ENCODE peak calls at places on chromosomes 5 and 9, in ten cellular contexts. One of them, this sample, is unnamed.

GRCh38 chr9:17578911-17579793 is at the start of gene SH3GL2:
- ATAC-seq in body of pancreas: peak
- ATAC-seq in psoas muscle: no peak
- ATAC-seq in RWPE2: peak
- ATAC-seq in CD4-positive, alpha-beta T cell: no peak
- ATAC-seq in upper lobe of right lung: peak
- ATAC-seq in pancreas: peak
- ATAC-seq in aorta: peak
- ATAC-seq in HepG2: peak
- ATAC-seq in GM12878: no peak
- ATAC-seq in this sample: peak

GRCh38 chr9:128396970-128397613 is 23.6 kb upstream of the CERCAM start:
- ATAC-seq in body of pancreas: peak
- ATAC-seq in psoas muscle: peak
- ATAC-seq in RWPE2: peak
- ATAC-seq in CD4-positive, alpha-beta T cell: no peak
- ATAC-seq in upper lobe of right lung: peak
- ATAC-seq in pancreas: no peak
- ATAC-seq in aorta: peak
- ATAC-seq in HepG2: peak
- ATAC-seq in GM12878: no peak
- ATAC-seq in this sample: peak

GRCh38 chr5:172901012-172901780 is 58.0 kb upstream of the RPL26L1 start:
- ATAC-seq in body of pancreas: peak
- ATAC-seq in psoas muscle: peak
- ATAC-seq in RWPE2: no peak
- ATAC-seq in CD4-positive, alpha-beta T cell: no peak
- ATAC-seq in upper lobe of right lung: no peak
- ATAC-seq in pancreas: peak
- ATAC-seq in aorta: peak
- ATAC-seq in HepG2: no peak
- ATAC-seq in GM12878: no peak
- ATAC-seq in this sample: peak

GRCh38 chr5:149422429-149423286 is 43.6 kb upstream of the IL17B start:
- ATAC-seq in body of pancreas: peak
- ATAC-seq in psoas muscle: peak
- ATAC-seq in RWPE2: peak
- ATAC-seq in CD4-positive, alpha-beta T cell: peak
- ATAC-seq in upper lobe of right lung: peak
- ATAC-seq in pancreas: no peak
- ATAC-seq in aorta: peak
- ATAC-seq in HepG2: peak
- ATAC-seq in GM12878: peak
- ATAC-seq in this sample: peak

GRCh38 chr5:95392593-95393182 is 1.5 kb downstream of the FAM81B start:
- ATAC-seq in body of pancreas: peak
- ATAC-seq in psoas muscle: no peak
- ATAC-seq in RWPE2: peak
- ATAC-seq in CD4-positive, alpha-beta T cell: no peak
- ATAC-seq in upper lobe of right lung: peak
- ATAC-seq in pancreas: peak
- ATAC-seq in aorta: no peak
- ATAC-seq in HepG2: no peak
- ATAC-seq in GM12878: no peak
- ATAC-seq in this sample: no peak

GRCh38 chr9:24712190-24712589 is 166.5 kb upstream of the IZUMO3 start:
- ATAC-seq in body of pancreas: no peak
- ATAC-seq in psoas muscle: no peak
- ATAC-seq in RWPE2: no peak
- ATAC-seq in CD4-positive, alpha-beta T cell: no peak
- ATAC-seq in upper lobe of right lung: no peak
- ATAC-seq in pancreas: no peak
- ATAC-seq in aorta: no peak
- ATAC-seq in HepG2: no peak
- ATAC-seq in GM12878: no peak
- ATAC-seq in this sample: no peak

GRCh38 chr5:111775224-111775623 is 18.2 kb upstream of the NREP start:
- ATAC-seq in body of pancreas: no peak
- ATAC-seq in psoas muscle: no peak
- ATAC-seq in RWPE2: no peak
- ATAC-seq in CD4-positive, alpha-beta T cell: no peak
- ATAC-seq in upper lobe of right lung: peak
- ATAC-seq in pancreas: no peak
- ATAC-seq in aorta: peak
- ATAC-seq in HepG2: no peak
- ATAC-seq in GM12878: no peak
- ATAC-seq in this sample: no peak

GRCh38 chr5:151700816-151701215 is 14.1 kb upstream of the SPARC start:
- ATAC-seq in body of pancreas: no peak
- ATAC-seq in psoas muscle: no peak
- ATAC-seq in RWPE2: no peak
- ATAC-seq in CD4-positive, alpha-beta T cell: no peak
- ATAC-seq in upper lobe of right lung: no peak
- ATAC-seq in pancreas: no peak
- ATAC-seq in aorta: no peak
- ATAC-seq in HepG2: no peak
- ATAC-seq in GM12878: peak
- ATAC-seq in this sample: no peak

GRCh38 chr9:124297553-124297905 is 39.8 kb downstream of the NEK6 start:
- ATAC-seq in body of pancreas: peak
- ATAC-seq in psoas muscle: peak
- ATAC-seq in RWPE2: peak
- ATAC-seq in CD4-positive, alpha-beta T cell: no peak
- ATAC-seq in upper lobe of right lung: peak
- ATAC-seq in pancreas: peak
- ATAC-seq in aorta: peak
- ATAC-seq in HepG2: no peak
- ATAC-seq in GM12878: no peak
- ATAC-seq in this sample: peak

GRCh38 chr5:59069438-59070079 is 486.7 kb downstream of the RAB3C start:
- ATAC-seq in body of pancreas: peak
- ATAC-seq in psoas muscle: peak
- ATAC-seq in RWPE2: peak
- ATAC-seq in CD4-positive, alpha-beta T cell: no peak
- ATAC-seq in upper lobe of right lung: no peak
- ATAC-seq in pancreas: peak
- ATAC-seq in aorta: no peak
- ATAC-seq in HepG2: peak
- ATAC-seq in GM12878: no peak
- ATAC-seq in this sample: peak

GRCh38 chr5:179089502-179089901 is 29.3 kb downstream of the ZNF354C start:
- ATAC-seq in body of pancreas: no peak
- ATAC-seq in psoas muscle: no peak
- ATAC-seq in RWPE2: no peak
- ATAC-seq in CD4-positive, alpha-beta T cell: no peak
- ATAC-seq in upper lobe of right lung: no peak
- ATAC-seq in pancreas: no peak
- ATAC-seq in aorta: no peak
- ATAC-seq in HepG2: no peak
- ATAC-seq in GM12878: no peak
- ATAC-seq in this sample: no peak

GRCh38 chr9:128115187-128116103 is 12.1 kb downstream of the PTGES2 start:
- ATAC-seq in body of pancreas: peak
- ATAC-seq in psoas muscle: no peak
- ATAC-seq in RWPE2: no peak
- ATAC-seq in CD4-positive, alpha-beta T cell: no peak
- ATAC-seq in upper lobe of right lung: peak
- ATAC-seq in pancreas: peak
- ATAC-seq in aorta: no peak
- ATAC-seq in HepG2: peak
- ATAC-seq in GM12878: peak
- ATAC-seq in this sample: no peak

GRCh38 chr9:134185536-134186011 is 21.2 kb upstream of the RNU6ATAC start:
- ATAC-seq in body of pancreas: no peak
- ATAC-seq in psoas muscle: no peak
- ATAC-seq in RWPE2: peak
- ATAC-seq in CD4-positive, alpha-beta T cell: peak
- ATAC-seq in upper lobe of right lung: no peak
- ATAC-seq in pancreas: no peak
- ATAC-seq in aorta: no peak
- ATAC-seq in HepG2: no peak
- ATAC-seq in GM12878: peak
- ATAC-seq in this sample: no peak

GRCh38 chr5:67264056-67264455 is 67.5 kb upstream of the CD180 start:
- ATAC-seq in body of pancreas: no peak
- ATAC-seq in psoas muscle: no peak
- ATAC-seq in RWPE2: no peak
- ATAC-seq in CD4-positive, alpha-beta T cell: no peak
- ATAC-seq in upper lobe of right lung: no peak
- ATAC-seq in pancreas: no peak
- ATAC-seq in aorta: no peak
- ATAC-seq in HepG2: no peak
- ATAC-seq in GM12878: no peak
- ATAC-seq in this sample: no peak

GRCh38 chr5:67268233-67269011 is 71.8 kb upstream of the CD180 start:
- ATAC-seq in body of pancreas: peak
- ATAC-seq in psoas muscle: peak
- ATAC-seq in RWPE2: peak
- ATAC-seq in CD4-positive, alpha-beta T cell: no peak
- ATAC-seq in upper lobe of right lung: peak
- ATAC-seq in pancreas: peak
- ATAC-seq in aorta: peak
- ATAC-seq in HepG2: peak
- ATAC-seq in GM12878: no peak
- ATAC-seq in this sample: peak

GRCh38 chr5:67266654-67267350 is 70.2 kb upstream of the CD180 start:
- ATAC-seq in body of pancreas: no peak
- ATAC-seq in psoas muscle: no peak
- ATAC-seq in RWPE2: no peak
- ATAC-seq in CD4-positive, alpha-beta T cell: no peak
- ATAC-seq in upper lobe of right lung: no peak
- ATAC-seq in pancreas: no peak
- ATAC-seq in aorta: no peak
- ATAC-seq in HepG2: no peak
- ATAC-seq in GM12878: no peak
- ATAC-seq in this sample: no peak

GRCh38 chr5:67265951-67266350 is 69.4 kb upstream of the CD180 start:
- ATAC-seq in body of pancreas: no peak
- ATAC-seq in psoas muscle: no peak
- ATAC-seq in RWPE2: no peak
- ATAC-seq in CD4-positive, alpha-beta T cell: no peak
- ATAC-seq in upper lobe of right lung: no peak
- ATAC-seq in pancreas: no peak
- ATAC-seq in aorta: no peak
- ATAC-seq in HepG2: no peak
- ATAC-seq in GM12878: no peak
- ATAC-seq in this sample: no peak

DNA sequence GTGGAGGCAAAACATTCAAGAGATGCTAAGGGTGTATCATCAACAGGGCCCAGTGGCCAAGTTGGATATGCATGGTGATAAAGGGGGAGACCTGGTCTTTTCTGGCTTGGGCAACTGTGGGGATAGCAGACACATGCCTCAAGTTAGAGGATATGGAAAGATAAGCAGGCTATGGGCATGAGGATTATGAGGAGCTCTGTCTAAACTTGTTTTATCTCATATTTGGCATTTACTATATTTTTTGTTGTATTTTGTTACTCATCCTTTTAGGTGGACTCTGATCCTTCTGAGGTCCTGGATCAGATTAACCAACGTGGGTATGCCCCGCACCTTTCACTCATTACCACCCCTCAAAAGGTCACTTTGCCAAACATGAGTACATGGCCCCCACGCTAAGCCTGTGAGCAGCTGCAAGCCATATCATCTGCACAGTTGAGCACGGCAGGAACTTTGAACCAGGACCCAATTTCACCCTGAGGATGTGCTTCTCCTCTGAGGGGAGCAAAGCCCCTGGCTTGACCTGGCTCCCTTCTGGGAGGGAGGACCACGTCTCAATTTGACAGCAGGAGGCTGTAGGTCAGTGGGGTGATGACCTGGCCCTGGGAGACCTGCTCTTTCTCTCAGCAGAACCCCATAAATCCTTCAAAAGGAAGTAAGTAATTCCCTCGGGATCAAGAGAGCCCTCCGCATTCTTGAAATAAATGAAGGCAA is 71.1 kb upstream of the CD180 start:
- ATAC-seq in body of pancreas: peak
- ATAC-seq in psoas muscle: peak
- ATAC-seq in RWPE2: peak
- ATAC-seq in CD4-positive, alpha-beta T cell: no peak
- ATAC-seq in upper lobe of right lung: peak
- ATAC-seq in pancreas: peak
- ATAC-seq in aorta: peak
- ATAC-seq in HepG2: peak
- ATAC-seq in GM12878: no peak
- ATAC-seq in this sample: no peak
- H3K27ac ChIP-seq in body of pancreas: peak
- H3K27ac ChIP-seq in psoas muscle: peak
- H3K27ac ChIP-seq in RWPE2: peak
- H3K27ac ChIP-seq in CD4-positive, alpha-beta T cell: no peak
- H3K27ac ChIP-seq in upper lobe of right lung: peak
- H3K27ac ChIP-seq in pancreas: peak
- H3K27ac ChIP-seq in aorta: peak
- H3K27ac ChIP-seq in HepG2: peak
- H3K27ac ChIP-seq in GM12878: no peak
- H3K27ac ChIP-seq in this sample: peak

DNA sequence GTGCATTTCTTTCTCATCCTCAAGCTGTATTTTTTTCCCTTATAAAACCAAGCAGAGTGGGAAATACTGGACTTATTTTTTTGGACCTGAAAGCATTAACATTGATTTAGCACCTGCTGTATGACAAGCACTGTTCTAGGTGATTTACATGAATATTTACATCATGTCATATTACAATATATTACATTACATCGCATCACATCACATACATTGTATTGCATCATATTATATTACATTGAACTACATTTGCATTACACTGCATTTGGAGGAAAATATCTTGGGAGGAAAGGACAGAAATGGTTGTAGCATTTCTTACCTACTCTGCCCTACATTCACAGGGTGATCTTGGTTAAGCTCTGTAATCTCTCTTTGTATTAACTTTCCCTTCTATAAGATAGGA is 11.2 kb upstream of the PDCD1LG2 start:
- ATAC-seq in body of pancreas: no peak
- ATAC-seq in psoas muscle: no peak
- ATAC-seq in RWPE2: no peak
- ATAC-seq in CD4-positive, alpha-beta T cell: no peak
- ATAC-seq in upper lobe of right lung: no peak
- ATAC-seq in pancreas: no peak
- ATAC-seq in aorta: no peak
- ATAC-seq in HepG2: no peak
- ATAC-seq in GM12878: no peak
- ATAC-seq in this sample: no peak
- H3K27ac ChIP-seq in body of pancreas: no peak
- H3K27ac ChIP-seq in psoas muscle: no peak
- H3K27ac ChIP-seq in RWPE2: peak
- H3K27ac ChIP-seq in CD4-positive, alpha-beta T cell: no peak
- H3K27ac ChIP-seq in upper lobe of right lung: peak
- H3K27ac ChIP-seq in pancreas: no peak
- H3K27ac ChIP-seq in aorta: no peak
- H3K27ac ChIP-seq in HepG2: no peak
- H3K27ac ChIP-seq in GM12878: no peak
- H3K27ac ChIP-seq in this sample: no peak

GRCh38 chr5:14849516-14850294 is 21.9 kb downstream of the ANKH start:
- ATAC-seq in body of pancreas: no peak
- ATAC-seq in psoas muscle: no peak
- ATAC-seq in RWPE2: peak
- ATAC-seq in CD4-positive, alpha-beta T cell: no peak
- ATAC-seq in upper lobe of right lung: no peak
- ATAC-seq in pancreas: no peak
- ATAC-seq in aorta: no peak
- ATAC-seq in HepG2: no peak
- ATAC-seq in GM12878: no peak
- ATAC-seq in this sample: no peak
- H3K27ac ChIP-seq in body of pancreas: no peak
- H3K27ac ChIP-seq in psoas muscle: no peak
- H3K27ac ChIP-seq in RWPE2: no peak
- H3K27ac ChIP-seq in CD4-positive, alpha-beta T cell: no peak
- H3K27ac ChIP-seq in upper lobe of right lung: no peak
- H3K27ac ChIP-seq in pancreas: no peak
- H3K27ac ChIP-seq in aorta: no peak
- H3K27ac ChIP-seq in HepG2: no peak
- H3K27ac ChIP-seq in GM12878: no peak
- H3K27ac ChIP-seq in this sample: no peak

GRCh38 chr9:112753725-112754124 is 3.2 kb downstream of the SNX30 start:
- ATAC-seq in body of pancreas: no peak
- ATAC-seq in psoas muscle: no peak
- ATAC-seq in RWPE2: peak
- ATAC-seq in CD4-positive, alpha-beta T cell: no peak
- ATAC-seq in upper lobe of right lung: no peak
- ATAC-seq in pancreas: no peak
- ATAC-seq in aorta: no peak
- ATAC-seq in HepG2: no peak
- ATAC-seq in GM12878: no peak
- ATAC-seq in this sample: no peak
- H3K27ac ChIP-seq in body of pancreas: no peak
- H3K27ac ChIP-seq in psoas muscle: peak
- H3K27ac ChIP-seq in RWPE2: peak
- H3K27ac ChIP-seq in CD4-positive, alpha-beta T cell: no peak
- H3K27ac ChIP-seq in upper lobe of right lung: peak
- H3K27ac ChIP-seq in pancreas: no peak
- H3K27ac ChIP-seq in aorta: no peak
- H3K27ac ChIP-seq in HepG2: no peak
- H3K27ac ChIP-seq in GM12878: no peak
- H3K27ac ChIP-seq in this sample: peak

This sample was measured in gastroesophageal sphincter.